ENCODE peak calls at places on chromosomes 3 and 15, in four cellular contexts. A is endothelial cell of umbilical vein, P is PC-3, L is hepatocyte. G is an unnamed sample.

GRCh38 chr3:157999246-157999645 is 107.0 kb downstream of the SHOX2 start:
- DNase-seq in A (no peak), P (peak; percentile 55), L (no peak), G (no peak)

GRCh38 chr3:193971268-193971751 is 164.6 kb upstream of the HES1 start:
- DNase-seq in A (no peak), P (peak; percentile 81), L (no peak), G (no peak)

GRCh38 chr3:66675383-66675782 is 174.6 kb upstream of the LRIG1 start:
- DNase-seq in A (no peak), P (peak; percentile 5), L (no peak), G (no peak)

GRCh38 chr3:190548031-190548656 is 34.3 kb downstream of the IL1RAP start:
- DNase-seq in A (no peak), P (no peak), L (no peak), G (no peak)

GRCh38 chr15:82894971-82895520 is 57.5 kb downstream of the HOMER2 start:
- DNase-seq in A (no peak), P (no peak), L (no peak), G (no peak)

GRCh38 chr15:58569455-58569854 is 137.7 kb downstream of the LIPC start:
- DNase-seq in A (no peak), P (no peak), L (no peak), G (no peak)

GRCh38 chr3:62119139-62119538 is 254.2 kb downstream of the FEZF2 start:
- DNase-seq in A (no peak), P (no peak), L (no peak), G (no peak)

GRCh38 chr3:100880072-100880471 is 113.1 kb downstream of the ABI3BP start:
- DNase-seq in A (no peak), P (no peak), L (no peak), G (no peak)

GRCh38 chr3:45178131-45179023 is 32.2 kb upstream of the CDCP1 start:
- DNase-seq in A (no peak), P (no peak), L (no peak), G (no peak)

GRCh38 chr15:100778831-100779288 is 100.8 kb upstream of the ALDH1A3 start:
- DNase-seq in A (no peak), P (no peak), L (peak; percentile 28), G (peak; percentile 52)

GRCh38 chr3:50591196-50591741 is 20.3 kb downstream of the CISH start:
- DNase-seq in A (no peak), P (no peak), L (no peak), G (peak; percentile 80)

GRCh38 chr3:59290358-59290757 is 240.5 kb upstream of the CFAP20DC start:
- DNase-seq in A (no peak), P (peak; percentile 34), L (no peak), G (no peak)

GRCh38 chr3:137165117-137165806 is 207.5 kb downstream of the IL20RB start:
- DNase-seq in A (no peak), P (peak; percentile 29), L (peak; percentile 11), G (peak; percentile 69)

GRCh38 chr15:90956551-90957104 is 1.9 kb downstream of the RCCD1 start:
- DNase-seq in A (peak; percentile 79), P (peak; percentile 81), L (peak; percentile 90), G (peak; percentile 100)

GRCh38 chr3:178987745-178988144 is 83.9 kb downstream of the ZMAT3 start:
- DNase-seq in A (no peak), P (no peak), L (no peak), G (no peak)

GRCh38 chr3:167184511-167184910 is 195.6 kb downstream of the ZBBX start:
- DNase-seq in A (no peak), P (peak; percentile 47), L (peak; percentile 12), G (no peak)

GRCh38 chr3:182436547-182436946 is 356.8 kb upstream of the ATP11B start:
- DNase-seq in A (no peak), P (peak; percentile 83), L (no peak), G (no peak)

GRCh38 chr3:64291345-64291744 is 66.1 kb upstream of the PRICKLE2 start:
- DNase-seq in A (peak; percentile 22), P (peak; percentile 84), L (peak; percentile 19), G (peak; percentile 55)

GRCh38 chr3:150286390-150287147 is 121.5 kb upstream of the TSC22D2 start:
- DNase-seq in A (peak; percentile 68), P (peak; percentile 80), L (peak; percentile 64), G (no peak)
- H3K4me2 ChIP-seq in A (no peak overlapping the region), P (peak overlapping the region; percentile 44), L (peak overlapping the region; percentile 45), G (no peak overlapping the region)

DNA sequence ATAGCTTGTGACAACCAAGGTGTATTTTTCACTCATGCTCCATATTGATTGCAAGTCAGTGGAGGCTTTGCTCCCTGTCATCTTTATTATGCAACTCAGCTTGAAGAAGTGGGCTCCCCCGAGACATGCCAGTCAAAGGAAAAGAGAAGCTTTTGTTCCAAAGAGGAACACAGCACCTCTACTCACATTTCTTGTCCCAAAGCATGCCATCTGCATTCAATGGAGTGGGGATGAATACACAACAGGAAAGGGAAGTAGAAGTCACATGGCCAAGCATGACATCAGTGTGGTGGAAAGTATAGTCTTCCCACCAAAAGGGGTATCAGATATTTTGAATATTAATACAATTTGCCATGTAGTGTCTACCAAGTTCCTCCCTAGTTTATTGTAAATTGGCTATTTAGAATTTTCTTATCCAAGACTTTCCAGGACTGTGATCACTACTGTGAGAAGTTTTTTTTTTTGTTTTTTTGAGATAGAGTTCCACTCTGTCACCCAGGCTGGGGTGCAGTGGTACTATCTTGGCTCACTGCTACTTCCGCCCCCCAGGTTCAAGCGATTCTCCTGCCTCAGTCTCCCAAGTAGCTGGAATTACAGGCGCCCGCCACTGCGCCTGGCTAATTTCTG is 114.5 kb downstream of the GMPS start:
- DNase-seq in A (no peak), P (no peak), L (no peak), G (no peak)
- H3K4me2 ChIP-seq in A (no peak overlapping the region), P (no peak overlapping the region), L (no peak overlapping the region), G (no peak overlapping the region)

DNA sequence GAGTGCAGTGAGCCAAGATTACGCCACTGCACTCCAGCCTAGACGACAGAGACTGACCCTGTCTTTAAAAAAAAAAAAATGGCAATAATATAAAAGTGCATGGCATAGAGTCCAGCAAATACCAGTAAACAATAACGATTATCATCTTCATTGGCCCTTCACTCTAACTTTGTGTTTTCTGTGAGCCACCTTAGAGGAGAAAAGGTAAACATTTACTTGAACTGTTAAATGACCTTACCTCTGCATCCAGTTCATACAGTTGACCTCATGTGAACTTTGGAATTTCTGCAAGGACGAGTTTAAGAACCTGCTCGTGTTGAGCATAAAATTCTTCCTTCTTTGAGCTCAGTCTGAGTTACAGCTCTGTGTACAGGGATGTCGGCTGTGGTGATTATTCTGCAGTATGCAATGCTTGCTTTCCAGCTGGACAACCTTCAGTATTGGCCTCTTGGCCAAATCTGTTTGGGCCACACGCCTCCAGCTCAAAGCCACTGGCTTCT is 56.6 kb downstream of the RLBP1 start:
- DNase-seq in A (no peak), P (no peak), L (no peak), G (no peak)
- H3K4me2 ChIP-seq in A (no peak overlapping the region), P (no peak overlapping the region), L (peak overlapping the region; percentile 11), G (no peak overlapping the region)

GRCh38 chr3:127733781-127734180 is 61.0 kb downstream of the ABTB1 start:
- DNase-seq in A (no peak), P (no peak), L (no peak), G (no peak)
- H3K4me2 ChIP-seq in A (no peak overlapping the region), P (no peak overlapping the region), L (no peak overlapping the region), G (no peak overlapping the region)

GRCh38 chr15:77666296-77666660 is 33.6 kb upstream of the LINGO1 start:
- DNase-seq in A (no peak), P (no peak), L (no peak), G (peak; percentile 14)

GRCh38 chr15:77667835-77668234 is 35.1 kb upstream of the LINGO1 start:
- DNase-seq in A (no peak), P (no peak), L (no peak), G (no peak)

GRCh38 chr15:77665530-77666295 is 33.0 kb upstream of the LINGO1 start:
- DNase-seq in A (no peak), P (no peak), L (no peak), G (peak; percentile 25)

GRCh38 chr15:77667351-77667750 is 34.6 kb upstream of the LINGO1 start:
- DNase-seq in A (no peak), P (no peak), L (no peak), G (peak; percentile 44)

GRCh38 chr15:77664428-77664827 is 31.7 kb upstream of the LINGO1 start:
- DNase-seq in A (no peak), P (no peak), L (no peak), G (peak; percentile 35)
- H3K4me2 ChIP-seq in A (no peak overlapping the region), P (no peak overlapping the region), L (no peak overlapping the region), G (no peak overlapping the region)

DNA sequence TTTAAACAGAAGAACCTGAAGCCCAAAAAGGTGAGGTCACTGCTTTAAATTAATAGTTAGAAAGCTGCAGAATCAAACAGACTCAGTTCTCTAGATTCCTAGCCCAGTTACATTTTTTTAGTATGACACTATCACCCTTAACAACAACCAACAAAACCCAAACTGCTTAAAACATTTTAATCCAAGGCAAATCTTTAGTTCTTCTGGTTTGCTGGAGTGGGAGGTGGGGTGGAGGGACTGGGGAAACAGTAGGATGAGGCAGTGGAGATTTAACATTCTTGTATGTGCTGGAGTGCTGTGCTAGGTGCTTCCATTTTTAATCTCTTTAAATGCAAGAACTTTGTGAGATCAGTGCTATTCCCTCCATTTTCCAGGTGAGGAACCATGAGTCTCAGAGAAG is 631.6 kb upstream of the KCNMB2 start:
- DNase-seq in A (no peak), P (peak; percentile 9), L (no peak), G (peak; percentile 52)
- H3K4me2 ChIP-seq in A (no peak overlapping the region), P (peak overlapping the region; percentile 8), L (no peak overlapping the region), G (peak overlapping the region; percentile 72)

DNA sequence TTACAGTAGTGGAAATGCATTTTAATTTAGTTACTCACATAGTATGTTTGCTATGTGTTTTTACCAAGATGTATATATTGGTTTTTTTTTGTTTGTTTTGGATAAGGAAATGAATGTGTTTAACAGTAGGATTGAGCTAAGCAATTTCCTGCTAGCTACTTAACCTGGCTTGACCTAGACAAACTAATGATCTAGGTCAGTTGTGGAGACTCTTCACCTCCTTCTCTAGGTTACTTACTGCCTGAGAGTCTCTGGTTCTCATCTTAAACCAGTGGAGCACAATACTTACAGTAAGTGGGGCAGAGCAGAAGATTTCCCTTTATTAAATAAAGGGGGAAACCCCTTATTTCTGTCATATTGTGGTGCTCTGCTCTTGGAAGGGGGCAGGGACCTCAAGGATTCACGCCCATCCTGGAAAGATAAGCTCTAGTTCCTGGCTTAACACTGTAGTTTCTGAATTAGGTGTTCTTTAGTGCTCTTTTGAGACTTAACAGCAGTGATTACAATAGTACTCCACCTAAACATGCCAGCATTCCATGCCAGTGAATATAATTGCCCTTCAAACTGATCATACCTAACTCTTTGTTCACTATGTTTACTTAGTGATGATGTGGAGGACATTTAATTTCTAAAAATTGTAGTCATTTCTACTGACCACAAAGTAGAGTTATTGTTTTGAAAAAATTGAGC is 79.9 kb downstream of the UBP1 start:
- DNase-seq in A (peak; percentile 63), P (peak; percentile 95), L (no peak), G (peak; percentile 87)
- H3K4me2 ChIP-seq in A (peak overlapping the region; percentile 83), P (peak overlapping the region; percentile 84), L (no peak overlapping the region), G (peak overlapping the region; percentile 78)

GRCh38 chr3:73479325-73479724 is 145.4 kb downstream of the PDZRN3 start:
- DNase-seq in A (no peak), P (no peak), L (no peak), G (no peak)

GRCh38 chr3:73481888-73482287 is 142.9 kb downstream of the PDZRN3 start:
- DNase-seq in A (no peak), P (no peak), L (no peak), G (no peak)

GRCh38 chr3:73485877-73486311 is 138.8 kb downstream of the PDZRN3 start:
- DNase-seq in A (no peak), P (no peak), L (no peak), G (no peak)

GRCh38 chr3:73480187-73480672 is 144.5 kb downstream of the PDZRN3 start:
- DNase-seq in A (no peak), P (no peak), L (no peak), G (no peak)

GRCh38 chr3:73484656-73485248 is 140.0 kb downstream of the PDZRN3 start:
- DNase-seq in A (no peak), P (no peak), L (no peak), G (peak; percentile 21)
- H3K4me2 ChIP-seq in A (no peak overlapping the region), P (no peak overlapping the region), L (no peak overlapping the region), G (no peak overlapping the region)

G was measured in osteoblast.